ENCODE peak calls at places on chromosomes 1 and 21, in five cellular contexts. Y is NCI-H1092; J is H54; S is progenitor cell of endocrine pancreas; G is activated CD8-positive, alpha-beta memory T cell treated with anti-CD3 and anti-CD28 coated beads, Interleukin-2, amount 50 U/mL, for 48 hours. A is an unnamed sample.

GRCh38 chr1:205358579-205358978 is 1.9 kb upstream of the KLHDC8A start:
- DNase-seq in Y (no peak), S (no peak), G (no peak), J (no peak), A (no peak)

GRCh38 chr1:108817016-108817415 is 39.9 kb downstream of the AKNAD1 start:
- DNase-seq in Y (peak), S (no peak), J (peak), G (no peak), A (no peak)

GRCh38 chr1:231603598-231604275 is 22.9 kb upstream of the DISC1 start:
- DNase-seq in S (peak), Y (peak), J (no peak), G (peak), A (peak)

GRCh38 chr21:28635541-28635940 is 357.1 kb downstream of the LTN1 start:
- DNase-seq in Y (no peak), J (no peak), S (no peak), G (no peak), A (no peak)

GRCh38 chr1:27027575-27028250 is 15.1 kb upstream of the TENT5B start:
- DNase-seq in J (no peak), G (no peak), Y (no peak), S (no peak), A (no peak)

GRCh38 chr1:200861937-200862647 is 10.7 kb upstream of the GPR25 start:
- DNase-seq in J (no peak), S (no peak), G (no peak), Y (no peak), A (no peak)

GRCh38 chr1:188027613-188028012 is 1198.9 kb downstream of the PLA2G4A start:
- DNase-seq in S (no peak), Y (no peak), G (no peak), J (peak), A (no peak)

GRCh38 chr1:69707103-69707502 is 139.4 kb downstream of the LRRC7 start:
- DNase-seq in G (no peak), S (no peak), Y (no peak), J (no peak), A (no peak)